ENCODE peak calls at places on chromosomes 7 and 10, in six cellular contexts. S, Q, K, E, M and A are unnamed samples.

GRCh38 chr10:87775766-87776165 is 42.3 kb downstream of the ATAD1 start:
- DNase-seq in S (no peak), Q (no peak), K (no peak), E (no peak), M (no peak), A (peak)

GRCh38 chr7:22990588-22990949 is 23.4 kb downstream of the HYCC1 start:
- DNase-seq in S (no peak), Q (no peak), K (no peak), E (no peak), M (no peak), A (peak)

GRCh38 chr7:139930286-139930965 is 101.4 kb downstream of the TBXAS1 start:
- DNase-seq in S (no peak), Q (no peak), K (no peak), E (no peak), M (no peak), A (no peak)

GRCh38 chr7:30466266-30466665 is 12.3 kb downstream of the NOD1 start:
- DNase-seq in S (no peak), Q (no peak), K (no peak), E (no peak), M (no peak), A (no peak)

GRCh38 chr7:128937647-128938523 is at the start of gene IRF5:
- DNase-seq in S (peak), Q (no peak), K (no peak), E (no peak), M (peak), A (no peak)

GRCh38 chr7:25495905-25496304 is 267.6 kb upstream of the NPVF start:
- DNase-seq in S (no peak), Q (no peak), K (no peak), E (no peak), M (no peak), A (no peak)

GRCh38 chr10:17179002-17179401 is 22.5 kb downstream of the TRDMT1 start:
- DNase-seq in S (no peak), Q (no peak), K (no peak), E (no peak), M (no peak), A (no peak)

GRCh38 chr10:5958077-5958476 is 19.3 kb downstream of the IL15RA start:
- DNase-seq in S (no peak), Q (no peak), K (no peak), E (no peak), M (no peak), A (peak)

GRCh38 chr7:20388064-20388463 is 57.4 kb downstream of the ITGB8 start:
- DNase-seq in S (no peak), Q (no peak), K (no peak), E (no peak), M (no peak), A (no peak)

GRCh38 chr7:93894426-93894825 is 3.9 kb upstream of the TFPI2 start:
- DNase-seq in S (no peak), Q (no peak), K (no peak), E (no peak), M (no peak), A (peak)

GRCh38 chr7:90816511-90817142 is 220.5 kb downstream of the CDK14 start:
- DNase-seq in S (no peak), Q (no peak), K (no peak), E (no peak), M (peak), A (peak)

GRCh38 chr10:31188792-31189406 is 130.1 kb upstream of the ZEB1 start:
- DNase-seq in S (no peak), Q (no peak), K (no peak), E (no peak), M (no peak), A (peak)

GRCh38 chr7:117830422-117830954 is 42.8 kb downstream of the CTTNBP2 start:
- DNase-seq in S (no peak), Q (no peak), K (no peak), E (no peak), M (peak), A (no peak)

GRCh38 chr10:131193923-131194322 is 117.6 kb downstream of the TCERG1L start:
- DNase-seq in S (peak), Q (no peak), K (no peak), E (no peak), M (no peak), A (no peak)

GRCh38 chr7:2807846-2808772 is 36.0 kb downstream of the GNA12 start:
- DNase-seq in S (peak), Q (no peak), K (no peak), E (peak), M (no peak), A (peak)

GRCh38 chr10:79331226-79331625 is 16.0 kb upstream of the PPIF start:
- DNase-seq in S (no peak), Q (no peak), K (no peak), E (no peak), M (no peak), A (no peak)

GRCh38 chr10:102413053-102413705 is 5.4 kb downstream of the PSD start:
- DNase-seq in S (no peak), Q (no peak), K (no peak), E (peak), M (no peak), A (no peak)